ENCODE peak calls at places on chromosomes 1 and 21, in ten cellular contexts. O, B, R, L, N, J, V, Z, Y and M are unnamed samples.

GRCh38 chr1:200332716-200333115 is 77.1 kb downstream of the ZNF281 start:
- DNase-seq in V (no peak), Z (no peak), R (no peak), O (no peak), Y (no peak), L (no peak), N (no peak), J (no peak), B (no peak), M (no peak)

GRCh38 chr1:54815086-54815876 is 14.2 kb upstream of the TTC22 start:
- DNase-seq in O (no peak), B (no peak), N (no peak), Y (no peak), R (no peak), V (no peak), L (no peak), J (no peak), Z (no peak), M (no peak)

GRCh38 chr1:111571987-111572386 is 47.6 kb upstream of the RAP1A start:
- DNase-seq in V (no peak), N (no peak), Y (peak; percentile 64), J (no peak), B (peak; percentile 22), O (peak; percentile 7), Z (no peak), L (no peak), R (no peak), M (no peak)

GRCh38 chr1:183870351-183871077 is 65.6 kb downstream of the RGL1 start:
- DNase-seq in L (no peak), O (no peak), J (no peak), V (no peak), Z (no peak), B (no peak), R (no peak), Y (peak; percentile 40), N (no peak), M (no peak)

GRCh38 chr1:107264561-107264960 is 123.7 kb downstream of the NTNG1 start:
- DNase-seq in B (no peak), L (no peak), J (no peak), Z (no peak), O (no peak), N (no peak), V (no peak), R (no peak), Y (no peak), M (no peak)

GRCh38 chr1:41802532-41803501 is 115.9 kb downstream of the HIVEP3 start:
- DNase-seq in V (peak; percentile 78), O (no peak), L (peak; percentile 15), J (no peak), Z (no peak), B (no peak), N (no peak), Y (no peak), R (peak; percentile 14), M (no peak)

GRCh38 chr1:184283999-184284398 is 102.8 kb upstream of the C1orf21 start:
- DNase-seq in B (no peak), R (no peak), N (no peak), V (peak; percentile 33), O (no peak), J (no peak), L (no peak), Y (no peak), Z (no peak), M (no peak)

GRCh38 chr21:45309069-45309521 is 21.4 kb upstream of the POFUT2 start:
- DNase-seq in L (peak; percentile 14), N (no peak), R (no peak), V (no peak), Z (no peak), J (peak; percentile 87), Y (no peak), B (peak; percentile 91), O (peak; percentile 95), M (peak; percentile 95)

GRCh38 chr1:236058141-236058626 is 6.7 kb downstream of the NID1 start:
- DNase-seq in B (no peak), N (no peak), Y (peak; percentile 32), R (peak; percentile 41), V (no peak), L (no peak), Z (no peak), O (no peak), J (no peak), M (no peak)

GRCh38 chr21:35649186-35649585 is 411.1 kb downstream of the SETD4 start:
- DNase-seq in N (peak; percentile 11), Y (peak; percentile 18), B (no peak), O (no peak), Z (no peak), R (no peak), V (no peak), J (no peak), L (no peak), M (peak; percentile 55)

GRCh38 chr1:19435181-19435580 is 50.2 kb downstream of the CAPZB start:
- DNase-seq in R (no peak), J (no peak), N (no peak), O (no peak), Z (no peak), Y (peak; percentile 63), V (peak; percentile 68), L (no peak), B (no peak), M (no peak)

GRCh38 chr1:181556606-181557005 is 73.3 kb downstream of the CACNA1E start:
- DNase-seq in Y (no peak), N (no peak), B (no peak), J (no peak), V (no peak), L (no peak), Z (no peak), R (no peak), O (no peak), M (no peak)

GRCh38 chr1:25031601-25031965 is 101.5 kb upstream of the RUNX3 start:
- DNase-seq in O (no peak), L (peak; percentile 31), Y (no peak), J (no peak), B (no peak), R (peak; percentile 51), V (no peak), N (no peak), Z (no peak), M (no peak)

GRCh38 chr1:220594356-220594755 is 66.4 kb downstream of the MARK1 start:
- DNase-seq in B (no peak), Y (no peak), Z (no peak), V (no peak), L (no peak), N (no peak), O (no peak), R (no peak), J (no peak), M (no peak)

GRCh38 chr1:151508721-151509292 is 2.4 kb upstream of the CGN start:
- DNase-seq in N (no peak), Z (no peak), L (no peak), O (no peak), R (no peak), B (no peak), J (no peak), Y (no peak), V (no peak), M (peak; percentile 48)

GRCh38 chr1:113876181-113876580 is 4.7 kb upstream of the PTPN22 start:
- DNase-seq in B (no peak), N (no peak), Z (no peak), Y (no peak), V (no peak), J (no peak), L (no peak), O (no peak), R (no peak), M (no peak)

GRCh38 chr1:10779201-10779600 is 17.2 kb downstream of the CASZ1 start:
- DNase-seq in Y (peak; percentile 83), N (peak; percentile 86), V (peak; percentile 37), J (no peak), Z (peak; percentile 88), R (no peak), O (no peak), B (no peak), L (no peak), M (no peak)

GRCh38 chr1:63119575-63120155 is 202.7 kb upstream of the FOXD3 start:
- DNase-seq in V (no peak), R (no peak), L (no peak), Y (no peak), J (no peak), N (no peak), O (no peak), B (no peak), Z (no peak), M (no peak)

GRCh38 chr21:35868005-35868868 is 192.1 kb downstream of the SETD4 start:
- DNase-seq in O (no peak), Z (no peak), L (no peak), Y (no peak), J (no peak), N (no peak), R (no peak), B (no peak), V (no peak), M (no peak)

GRCh38 chr1:154759196-154759595 is 110.9 kb downstream of the KCNN3 start:
- DNase-seq in Y (no peak), B (no peak), Z (no peak), O (no peak), L (no peak), J (no peak), N (no peak), R (no peak), V (no peak), M (no peak)

GRCh38 chr1:109624215-109625010 is 4.8 kb downstream of the AMPD2 start:
- DNase-seq in Z (no peak), O (peak; percentile 56), L (no peak), Y (no peak), R (peak; percentile 61), V (no peak), B (no peak), N (peak; percentile 44), J (no peak), M (peak; percentile 48)

GRCh38 chr21:44299458-44300261 is at the start of gene PFKL:
- DNase-seq in N (no peak), B (peak; percentile 72), Z (peak; percentile 50), R (peak; percentile 98), Y (peak; percentile 19), V (peak; percentile 57), J (peak; percentile 86), O (peak; percentile 94), L (peak; percentile 36), M (peak; percentile 84)

GRCh38 chr1:212295579-212295978 is 10.4 kb downstream of the PPP2R5A start:
- DNase-seq in J (no peak), N (no peak), B (no peak), O (no peak), R (no peak), Z (no peak), L (no peak), V (no peak), Y (no peak), M (no peak)

GRCh38 chr1:243415663-243416365 is 160.0 kb downstream of the SDCCAG8 start:
- DNase-seq in Y (no peak), J (no peak), B (peak; percentile 20), L (no peak), O (no peak), N (no peak), Z (no peak), R (no peak), V (no peak), M (peak; percentile 52)

GRCh38 chr1:32372149-32372756 is 9.9 kb downstream of the TSSK3 start:
- DNase-seq in V (no peak), J (no peak), Z (no peak), O (no peak), N (no peak), L (peak; percentile 57), B (no peak), Y (no peak), R (peak; percentile 44), M (peak; percentile 35)

GRCh38 chr1:61330018-61330417 is 247.7 kb downstream of the NFIA start:
- DNase-seq in B (no peak), R (no peak), V (no peak), O (no peak), Z (no peak), J (no peak), N (no peak), L (no peak), Y (no peak), M (no peak)

GRCh38 chr1:112954945-112955677 is 885 bp downstream of the SLC16A1 start:
- DNase-seq in R (peak; percentile 65), Y (peak; percentile 50), L (peak; percentile 26), V (peak; percentile 55), B (peak; percentile 90), O (peak; percentile 88), J (peak; percentile 74), N (peak; percentile 30), Z (peak; percentile 36), M (peak; percentile 92)

GRCh38 chr1:219940707-219941106 is 12.3 kb upstream of the SLC30A10 start:
- DNase-seq in L (no peak), Y (no peak), Z (no peak), V (no peak), O (no peak), R (no peak), N (no peak), J (no peak), B (no peak), M (no peak)